ENCODE peak calls at places on chromosomes 16 and 17, in nine cellular contexts. Q is dorsolateral prefrontal cortex, J is endothelial cell, E is nephron progenitor cell, A is esophagus squamous epithelium, X is omental fat pad, F is fibroblast of the aortic adventitia, U is cardiac muscle cell, C is body of pancreas. R is an unnamed sample.

GRCh38 chr17:72850410-72850809 is 242.1 kb downstream of the SLC39A11 start:
- DNase-seq in Q (no peak), J (no peak), E (no peak), A (no peak), X (no peak), F (peak; percentile 57), U (peak; percentile 47), C (no peak), R (no peak)

GRCh38 chr17:53058031-53058430 is 764.7 kb upstream of the KIF2B start:
- DNase-seq in Q (no peak), J (no peak), E (no peak), A (no peak), X (no peak), F (no peak), U (no peak), C (no peak), R (no peak)

GRCh38 chr16:47886631-47887415 is 269.0 kb downstream of the ABCC12 start:
- DNase-seq in Q (no peak), J (no peak), E (peak; percentile 47), A (no peak), X (no peak), F (no peak), U (no peak), C (no peak), R (no peak)

GRCh38 chr16:80687606-80688005 is 116.8 kb downstream of the CDYL2 start:
- DNase-seq in Q (no peak), J (no peak), E (no peak), A (no peak), X (no peak), F (no peak), U (peak; percentile 62), C (no peak), R (no peak)

GRCh38 chr17:78168906-78169793 is 769 bp downstream of the SYNGR2 start:
- DNase-seq in Q (peak; percentile 61), J (peak; percentile 39), E (peak; percentile 44), A (no peak), X (no peak), F (no peak), U (no peak), C (peak; percentile 79), R (peak; percentile 83)

GRCh38 chr16:50273888-50274770 is 7.8 kb downstream of the ADCY7 start:
- DNase-seq in Q (no peak), J (no peak), E (no peak), A (no peak), X (no peak), F (no peak), U (no peak), C (no peak), R (peak; percentile 91)

GRCh38 chr16:14041164-14041563 is 30.0 kb upstream of the MRTFB start:
- DNase-seq in Q (no peak), J (no peak), E (no peak), A (no peak), X (no peak), F (no peak), U (no peak), C (no peak), R (no peak)

GRCh38 chr16:21566891-21567414 is 32.4 kb upstream of the METTL9 start:
- DNase-seq in Q (no peak), J (no peak), E (no peak), A (no peak), X (no peak), F (no peak), U (no peak), C (no peak), R (no peak)

GRCh38 chr17:76953926-76954325 is 85.7 kb downstream of the MGAT5B start:
- DNase-seq in Q (no peak), J (no peak), E (no peak), A (no peak), X (no peak), F (peak; percentile 10), U (no peak), C (no peak), R (no peak)

GRCh38 chr16:27355610-27356009 is 41.8 kb downstream of the IL4R start:
- DNase-seq in Q (no peak), J (peak; percentile 52), E (peak; percentile 14), A (no peak), X (no peak), F (peak; percentile 32), U (peak; percentile 57), C (peak; percentile 23), R (peak; percentile 47)

GRCh38 chr16:6122401-6122800 is 1024.8 kb upstream of the EEF2KMT start:
- DNase-seq in Q (no peak), J (no peak), E (no peak), A (no peak), X (no peak), F (no peak), U (no peak), C (no peak), R (no peak)

GRCh38 chr17:72456026-72456569 is 335.3 kb downstream of the SOX9 start:
- DNase-seq in Q (no peak), J (no peak), E (no peak), A (no peak), X (no peak), F (peak; percentile 59), U (peak; percentile 39), C (peak; percentile 54), R (no peak)

GRCh38 chr17:32854834-32855389 is 22.0 kb downstream of the MYO1D start:
- DNase-seq in Q (no peak), J (no peak), E (no peak), A (no peak), X (no peak), F (no peak), U (no peak), C (no peak), R (no peak)

GRCh38 chr16:20844588-20844987 is 38.3 kb downstream of the REXO5 start:
- DNase-seq in Q (no peak), J (no peak), E (no peak), A (no peak), X (no peak), F (no peak), U (no peak), C (no peak), R (no peak)

GRCh38 chr16:58301052-58301451 is 6.2 kb upstream of the PRSS54 start:
- DNase-seq in Q (no peak), J (no peak), E (no peak), A (no peak), X (no peak), F (no peak), U (no peak), C (no peak), R (no peak)

GRCh38 chr16:58299757-58300349 is 5.0 kb upstream of the PRSS54 start:
- DNase-seq in Q (no peak), J (peak; percentile 14), E (peak; percentile 30), A (no peak), X (no peak), F (peak; percentile 10), U (peak; percentile 36), C (no peak), R (peak; percentile 36)
- TF ChIP-seq CTCF in Q (no peak), J (peak; percentile 62), E (peak; percentile 39), A (peak; percentile 36), X (no peak), F (peak; percentile 59), U (peak; percentile 76), C (peak; percentile 16), R (peak; percentile 54)

GRCh38 chr16:57535680-57536305 is 578 bp downstream of the CCDC102A start:
- DNase-seq in Q (peak; percentile 89), J (peak; percentile 95), E (peak; percentile 96), A (no peak), X (peak; percentile 81), F (peak; percentile 90), U (peak; percentile 94), C (peak; percentile 95), R (peak; percentile 97)
- TF ChIP-seq CTCF in Q (peak; percentile 39), J (no peak), E (no peak), A (no peak), X (no peak), F (peak; percentile 31), U (peak; percentile 23), C (no peak), R (peak; percentile 41)

GRCh38 chr17:37218849-37219248 is 156.9 kb upstream of the C17orf78 start:
- DNase-seq in Q (no peak), J (no peak), E (no peak), A (no peak), X (no peak), F (no peak), U (no peak), C (no peak), R (no peak)

GRCh38 chr17:37219876-37220608 is 155.7 kb upstream of the C17orf78 start:
- DNase-seq in Q (no peak), J (no peak), E (no peak), A (no peak), X (no peak), F (peak; percentile 25), U (no peak), C (no peak), R (no peak)

GRCh38 chr17:37220609-37220953 is 155.2 kb upstream of the C17orf78 start:
- DNase-seq in Q (peak; percentile 7), J (peak; percentile 34), E (peak; percentile 34), A (no peak), X (no peak), F (peak; percentile 34), U (peak; percentile 52), C (no peak), R (peak; percentile 12)

GRCh38 chr17:37225458-37225857 is 150.3 kb upstream of the C17orf78 start:
- DNase-seq in Q (no peak), J (no peak), E (no peak), A (no peak), X (no peak), F (no peak), U (no peak), C (no peak), R (no peak)

DNA sequence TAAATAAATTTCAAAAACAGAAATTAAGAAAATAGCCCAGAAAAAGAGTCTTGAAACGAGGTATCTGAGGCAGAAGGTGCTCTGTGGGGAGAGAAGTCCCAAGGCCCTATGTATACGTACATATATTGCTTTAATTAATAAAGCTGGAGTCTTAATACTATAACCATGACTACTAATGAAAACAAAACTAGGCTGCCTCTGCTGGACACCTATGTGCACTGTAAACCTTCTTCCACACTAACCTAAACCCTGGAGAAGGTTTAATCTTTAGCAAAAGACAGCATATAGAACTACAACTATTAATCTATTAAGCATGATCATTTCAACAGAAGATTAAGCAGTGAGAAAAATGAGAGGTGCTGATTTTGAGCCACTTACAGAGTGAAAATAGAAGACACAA is 153.9 kb upstream of the C17orf78 start:
- DNase-seq in Q (no peak), J (no peak), E (no peak), A (no peak), X (no peak), F (no peak), U (no peak), C (no peak), R (no peak)
- TF ChIP-seq CTCF in Q (no peak), J (no peak), E (no peak), A (no peak), X (no peak), F (no peak), U (no peak), C (no peak), R (no peak)

DNA sequence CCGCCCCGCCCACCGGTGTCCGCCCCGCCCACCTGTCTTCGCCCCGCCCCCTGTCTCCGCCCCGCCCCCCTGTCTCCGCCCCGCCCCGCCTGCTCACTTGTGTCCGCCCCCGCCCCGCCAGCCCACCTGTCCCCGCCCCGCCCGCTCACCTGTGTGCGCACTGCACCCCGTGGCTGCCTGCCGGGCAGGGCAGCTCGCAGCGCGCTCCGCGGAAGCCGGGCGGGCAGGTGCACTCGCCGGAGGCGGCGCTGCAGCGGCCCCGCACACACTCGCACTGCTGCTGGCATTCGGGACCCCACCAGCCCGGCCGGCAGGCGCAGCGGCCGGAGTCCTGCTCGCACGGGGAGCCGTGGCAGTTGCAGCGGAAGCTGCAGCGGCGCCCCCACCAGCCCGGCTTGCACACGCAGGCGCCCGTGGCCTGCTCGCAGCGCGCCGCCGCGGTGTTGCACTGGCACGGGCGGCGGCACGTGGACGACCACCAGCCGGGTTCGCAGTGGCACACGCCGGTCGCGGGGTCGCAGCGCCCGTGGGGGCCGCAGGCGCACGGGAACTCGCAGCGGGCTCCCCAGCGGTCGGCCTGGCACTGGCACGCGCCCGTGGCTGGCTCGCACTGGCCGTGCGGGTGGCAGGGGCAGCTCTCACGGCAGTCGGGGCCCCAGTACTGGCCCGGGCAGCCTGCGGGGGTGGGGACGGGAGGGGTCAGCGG is 2.1 kb downstream of the SCARF1 start:
- DNase-seq in Q (peak; percentile 40), J (peak; percentile 41), E (peak; percentile 69), A (no peak), X (no peak), F (no peak), U (peak; percentile 23), C (peak; percentile 93), R (peak; percentile 71)
- TF ChIP-seq CTCF in Q (no peak), J (peak; percentile 28), E (no peak), A (peak; percentile 6), X (no peak), F (no peak), U (peak; percentile 17), C (peak; percentile 32), R (peak; percentile 28)